ENCODE peak calls at places on chromosomes 13 and 19, in six cellular contexts. One of them, this sample, is unnamed.

GRCh38 chr13:46595136-46595917 is 42.4 kb downstream of the LRCH1 start:
- DNase-seq in NCI-H69: peak; percentile 34
- DNase-seq in A549: no peak
- DNase-seq in fibroblast of pulmonary artery: peak; percentile 51
- DNase-seq in heart right ventricle: no peak
- DNase-seq in endothelial cell: no peak
- DNase-seq in this sample: no peak

GRCh38 chr19:31269425-31270127 is 79.7 kb downstream of the TSHZ3 start:
- DNase-seq in fibroblast of pulmonary artery: no peak
- DNase-seq in NCI-H69: no peak
- DNase-seq in endothelial cell: no peak
- DNase-seq in A549: no peak
- DNase-seq in heart right ventricle: no peak
- DNase-seq in this sample: no peak

GRCh38 chr19:46404039-46404883 is 9.1 kb downstream of the CCDC8 start:
- DNase-seq in fibroblast of pulmonary artery: peak; percentile 41
- DNase-seq in endothelial cell: peak; percentile 41
- DNase-seq in A549: peak; percentile 93
- DNase-seq in NCI-H69: no peak
- DNase-seq in heart right ventricle: peak; percentile 29
- DNase-seq in this sample: no peak

GRCh38 chr19:55643003-55643732 is at the start of gene ZNF581:
- DNase-seq in endothelial cell: peak; percentile 65
- DNase-seq in fibroblast of pulmonary artery: peak; percentile 79
- DNase-seq in heart right ventricle: peak; percentile 73
- DNase-seq in NCI-H69: peak; percentile 84
- DNase-seq in A549: peak; percentile 97
- DNase-seq in this sample: peak; percentile 87

GRCh38 chr13:45276887-45277286 is 64.1 kb downstream of the TPT1 start:
- DNase-seq in endothelial cell: no peak
- DNase-seq in fibroblast of pulmonary artery: no peak
- DNase-seq in NCI-H69: no peak
- DNase-seq in A549: no peak
- DNase-seq in heart right ventricle: no peak
- DNase-seq in this sample: no peak

GRCh38 chr13:79681069-79681468 is 200.1 kb downstream of the NDFIP2 start:
- DNase-seq in NCI-H69: no peak
- DNase-seq in fibroblast of pulmonary artery: no peak
- DNase-seq in endothelial cell: no peak
- DNase-seq in heart right ventricle: no peak
- DNase-seq in A549: no peak
- DNase-seq in this sample: no peak

GRCh38 chr19:927044-927706 is 1.3 kb downstream of the ARID3A start:
- DNase-seq in A549: no peak
- DNase-seq in NCI-H69: peak; percentile 67
- DNase-seq in endothelial cell: peak; percentile 64
- DNase-seq in heart right ventricle: no peak
- DNase-seq in fibroblast of pulmonary artery: peak; percentile 60
- DNase-seq in this sample: peak; percentile 62

GRCh38 chr13:107767119-107767518 is 448.2 kb downstream of the LIG4 start:
- DNase-seq in NCI-H69: peak; percentile 87
- DNase-seq in fibroblast of pulmonary artery: no peak
- DNase-seq in endothelial cell: no peak
- DNase-seq in A549: no peak
- DNase-seq in heart right ventricle: no peak
- DNase-seq in this sample: no peak

GRCh38 chr19:33096005-33096404 is 15.0 kb downstream of the GPATCH1 start:
- DNase-seq in fibroblast of pulmonary artery: no peak
- DNase-seq in NCI-H69: no peak
- DNase-seq in heart right ventricle: no peak
- DNase-seq in A549: no peak
- DNase-seq in endothelial cell: no peak
- DNase-seq in this sample: no peak

GRCh38 chr19:39645800-39646411 is 9.8 kb upstream of the LGALS16 start:
- DNase-seq in fibroblast of pulmonary artery: peak; percentile 43
- DNase-seq in endothelial cell: peak; percentile 53
- DNase-seq in NCI-H69: no peak
- DNase-seq in heart right ventricle: no peak
- DNase-seq in A549: no peak
- DNase-seq in this sample: peak; percentile 17

GRCh38 chr13:42380420-42381164 is 108.6 kb downstream of the AKAP11 start:
- DNase-seq in fibroblast of pulmonary artery: no peak
- DNase-seq in NCI-H69: no peak
- DNase-seq in endothelial cell: no peak
- DNase-seq in heart right ventricle: no peak
- DNase-seq in A549: no peak
- DNase-seq in this sample: no peak

GRCh38 chr19:16040642-16041041 is 35.7 kb upstream of the TPM4 start:
- DNase-seq in A549: no peak
- DNase-seq in heart right ventricle: no peak
- DNase-seq in NCI-H69: no peak
- DNase-seq in fibroblast of pulmonary artery: peak; percentile 16
- DNase-seq in endothelial cell: no peak
- DNase-seq in this sample: peak; percentile 28

GRCh38 chr19:44284968-44285367 is 19.9 kb downstream of the ZNF235 start:
- DNase-seq in endothelial cell: no peak
- DNase-seq in fibroblast of pulmonary artery: no peak
- DNase-seq in A549: no peak
- DNase-seq in heart right ventricle: no peak
- DNase-seq in NCI-H69: no peak
- DNase-seq in this sample: no peak

GRCh38 chr13:80109313-80109712 is 231.6 kb downstream of the SPRY2 start:
- DNase-seq in heart right ventricle: no peak
- DNase-seq in endothelial cell: no peak
- DNase-seq in fibroblast of pulmonary artery: peak; percentile 24
- DNase-seq in NCI-H69: no peak
- DNase-seq in A549: no peak
- DNase-seq in this sample: peak; percentile 5

GRCh38 chr19:17948967-17949930 is 16.4 kb downstream of the CCDC124 start:
- DNase-seq in fibroblast of pulmonary artery: no peak
- DNase-seq in A549: no peak
- DNase-seq in NCI-H69: peak; percentile 83
- DNase-seq in endothelial cell: no peak
- DNase-seq in heart right ventricle: no peak
- DNase-seq in this sample: no peak

GRCh38 chr13:22372261-22372660 is 701.4 kb downstream of the FGF9 start:
- DNase-seq in fibroblast of pulmonary artery: no peak
- DNase-seq in A549: no peak
- DNase-seq in heart right ventricle: no peak
- DNase-seq in endothelial cell: no peak
- DNase-seq in NCI-H69: no peak
- DNase-seq in this sample: no peak

GRCh38 chr19:46009530-46010510 is 13.0 kb downstream of the PGLYRP1 start:
- DNase-seq in fibroblast of pulmonary artery: peak; percentile 82
- DNase-seq in NCI-H69: peak; percentile 72
- DNase-seq in A549: peak; percentile 81
- DNase-seq in heart right ventricle: peak; percentile 64
- DNase-seq in endothelial cell: peak; percentile 81
- DNase-seq in this sample: peak; percentile 68

GRCh38 chr19:56091751-56092546 is 29.1 kb downstream of the ZNF787 start:
- DNase-seq in NCI-H69: no peak
- DNase-seq in fibroblast of pulmonary artery: no peak
- DNase-seq in A549: peak; percentile 61
- DNase-seq in heart right ventricle: no peak
- DNase-seq in endothelial cell: no peak
- DNase-seq in this sample: no peak

GRCh38 chr19:10402441-10403038 is 802 bp downstream of the CDC37 start:
- DNase-seq in heart right ventricle: peak; percentile 76
- DNase-seq in NCI-H69: peak; percentile 52
- DNase-seq in endothelial cell: peak; percentile 80
- DNase-seq in fibroblast of pulmonary artery: peak; percentile 55
- DNase-seq in A549: no peak
- DNase-seq in this sample: peak; percentile 38

GRCh38 chr19:47035127-47035494 is 13.3 kb downstream of the TMEM160 start:
- DNase-seq in NCI-H69: peak; percentile 50
- DNase-seq in endothelial cell: no peak
- DNase-seq in fibroblast of pulmonary artery: no peak
- DNase-seq in A549: no peak
- DNase-seq in heart right ventricle: no peak
- DNase-seq in this sample: no peak

GRCh38 chr19:16347706-16348105 is 23.1 kb downstream of the KLF2 start:
- DNase-seq in endothelial cell: no peak
- DNase-seq in heart right ventricle: no peak
- DNase-seq in NCI-H69: no peak
- DNase-seq in fibroblast of pulmonary artery: no peak
- DNase-seq in A549: no peak
- DNase-seq in this sample: no peak

GRCh38 chr19:11624064-11624463 is 26.8 kb downstream of the ZNF627 start:
- DNase-seq in heart right ventricle: no peak
- DNase-seq in A549: no peak
- DNase-seq in endothelial cell: no peak
- DNase-seq in fibroblast of pulmonary artery: peak; percentile 37
- DNase-seq in NCI-H69: no peak
- DNase-seq in this sample: peak; percentile 49

GRCh38 chr13:106517151-106517847 is 18.2 kb downstream of the EFNB2 start:
- DNase-seq in A549: no peak
- DNase-seq in endothelial cell: no peak
- DNase-seq in fibroblast of pulmonary artery: no peak
- DNase-seq in NCI-H69: no peak
- DNase-seq in heart right ventricle: no peak
- DNase-seq in this sample: no peak

GRCh38 chr13:112132619-112133018 is 65.7 kb downstream of the SOX1 start:
- DNase-seq in NCI-H69: no peak
- DNase-seq in endothelial cell: no peak
- DNase-seq in A549: no peak
- DNase-seq in heart right ventricle: no peak
- DNase-seq in fibroblast of pulmonary artery: no peak
- DNase-seq in this sample: no peak

GRCh38 chr13:30796132-30796832 is 60.9 kb downstream of the ALOX5AP start:
- DNase-seq in fibroblast of pulmonary artery: peak; percentile 59
- DNase-seq in heart right ventricle: no peak
- DNase-seq in A549: peak; percentile 25
- DNase-seq in NCI-H69: peak; percentile 41
- DNase-seq in endothelial cell: no peak
- DNase-seq in this sample: peak; percentile 74

GRCh38 chr19:32858559-32858958 is 11.0 kb downstream of the SLC7A9 start:
- DNase-seq in NCI-H69: no peak
- DNase-seq in fibroblast of pulmonary artery: no peak
- DNase-seq in endothelial cell: no peak
- DNase-seq in A549: no peak
- DNase-seq in heart right ventricle: no peak
- DNase-seq in this sample: no peak

GRCh38 chr13:89568276-89568675 is 1779.2 kb upstream of the MIR17HG start:
- DNase-seq in NCI-H69: no peak
- DNase-seq in endothelial cell: no peak
- DNase-seq in fibroblast of pulmonary artery: no peak
- DNase-seq in A549: no peak
- DNase-seq in heart right ventricle: no peak
- DNase-seq in this sample: peak; percentile 37

GRCh38 chr13:47049276-47049989 is 152.6 kb upstream of the HTR2A start:
- DNase-seq in A549: no peak
- DNase-seq in heart right ventricle: no peak
- DNase-seq in NCI-H69: no peak
- DNase-seq in fibroblast of pulmonary artery: no peak
- DNase-seq in endothelial cell: no peak
- DNase-seq in this sample: no peak

GRCh38 chr19:9856609-9857008 is 21.5 kb downstream of the PIN1 start:
- DNase-seq in heart right ventricle: no peak
- DNase-seq in A549: no peak
- DNase-seq in endothelial cell: no peak
- DNase-seq in NCI-H69: no peak
- DNase-seq in fibroblast of pulmonary artery: no peak
- DNase-seq in this sample: no peak

GRCh38 chr19:6239871-6240676 is 39.7 kb downstream of the MLLT1 start:
- DNase-seq in heart right ventricle: no peak
- DNase-seq in NCI-H69: no peak
- DNase-seq in endothelial cell: no peak
- DNase-seq in A549: no peak
- DNase-seq in fibroblast of pulmonary artery: no peak
- DNase-seq in this sample: no peak

GRCh38 chr19:58279042-58279924 is 528 bp downstream of the ZNF8 start:
- DNase-seq in fibroblast of pulmonary artery: peak; percentile 72
- DNase-seq in endothelial cell: peak; percentile 76
- DNase-seq in NCI-H69: peak; percentile 89
- DNase-seq in A549: peak; percentile 76
- DNase-seq in heart right ventricle: peak; percentile 89
- DNase-seq in this sample: peak; percentile 75

GRCh38 chr13:21616880-21617279 is 12.9 kb upstream of the MICU2 start:
- DNase-seq in endothelial cell: no peak
- DNase-seq in A549: no peak
- DNase-seq in heart right ventricle: no peak
- DNase-seq in fibroblast of pulmonary artery: no peak
- DNase-seq in NCI-H69: no peak
- DNase-seq in this sample: no peak

GRCh38 chr19:43446746-43447489 is 18.5 kb downstream of the LYPD3 start:
- DNase-seq in fibroblast of pulmonary artery: peak; percentile 82
- DNase-seq in heart right ventricle: peak; percentile 71
- DNase-seq in NCI-H69: peak; percentile 78
- DNase-seq in endothelial cell: peak; percentile 77
- DNase-seq in A549: peak; percentile 86
- DNase-seq in this sample: peak; percentile 67

GRCh38 chr19:1482361-1483066 is 3.5 kb upstream of the C19orf25 start:
- DNase-seq in heart right ventricle: no peak
- DNase-seq in NCI-H69: no peak
- DNase-seq in fibroblast of pulmonary artery: no peak
- DNase-seq in endothelial cell: no peak
- DNase-seq in A549: no peak
- DNase-seq in this sample: no peak

GRCh38 chr19:51000426-51000825 is 978 bp downstream of the KLK8 start:
- DNase-seq in A549: no peak
- DNase-seq in endothelial cell: no peak
- DNase-seq in fibroblast of pulmonary artery: no peak
- DNase-seq in NCI-H69: no peak
- DNase-seq in heart right ventricle: no peak
- DNase-seq in this sample: no peak

This sample was measured in iris pigment epithelial cell.